ENCODE peak calls at places on chromosomes 16 and 17, in nine cellular contexts. T is mesendoderm; R is A549; L is dorsolateral prefrontal cortex; Y is ovary; K is PC-9; E is mucosa of descending colon; S is effector memory CD4-positive, alpha-beta T cell; A is cardiac fibroblast. H is an unnamed sample.

GRCh38 chr17:13086142-13086769 is 68.4 kb upstream of the ELAC2 start:
- DNase-seq in T (no peak), R (no peak), L (no peak), Y (no peak), K (no peak), E (no peak), S (no peak), A (peak; percentile 17), H (no peak)

GRCh38 chr16:49699718-49700117 is 156.2 kb downstream of the ZNF423 start:
- DNase-seq in T (peak; percentile 16), R (no peak), L (no peak), Y (peak; percentile 61), K (no peak), E (no peak), S (no peak), A (no peak), H (no peak)

GRCh38 chr16:9297437-9298113 is 206.1 kb downstream of the HAPSTR1 start:
- DNase-seq in T (peak; percentile 70), R (peak; percentile 45), L (peak; percentile 34), Y (peak; percentile 30), K (no peak), E (no peak), S (no peak), A (no peak), H (no peak)

GRCh38 chr17:81427446-81428120 is 32.3 kb downstream of the BAHCC1 start:
- DNase-seq in T (no peak), R (no peak), L (peak; percentile 63), Y (no peak), K (no peak), E (peak; percentile 67), S (no peak), A (no peak), H (no peak)

GRCh38 chr16:87608400-87608985 is 6.2 kb downstream of the JPH3 start:
- DNase-seq in T (peak; percentile 75), R (peak; percentile 53), L (no peak), Y (peak; percentile 81), K (no peak), E (peak; percentile 82), S (no peak), A (peak; percentile 64), H (peak; percentile 24)

GRCh38 chr16:10961231-10961630 is 16.9 kb downstream of the CLEC16A start:
- DNase-seq in T (peak; percentile 38), R (no peak), L (no peak), Y (no peak), K (no peak), E (no peak), S (no peak), A (peak; percentile 70), H (no peak)

GRCh38 chr16:58503166-58503862 is 3.4 kb downstream of the NDRG4 start:
- DNase-seq in T (no peak), R (no peak), L (no peak), Y (peak; percentile 12), K (no peak), E (no peak), S (no peak), A (no peak), H (no peak)

GRCh38 chr17:4199818-4200402 is 56.9 kb downstream of the CYB5D2 start:
- DNase-seq in T (peak; percentile 67), R (peak; percentile 59), L (no peak), Y (no peak), K (no peak), E (peak; percentile 28), S (no peak), A (peak; percentile 56), H (peak; percentile 62)

GRCh38 chr17:75457047-75457654 is 716 bp downstream of the TMEM94 start:
- DNase-seq in T (peak; percentile 83), R (peak; percentile 36), L (peak; percentile 33), Y (peak; percentile 68), K (no peak), E (peak; percentile 38), S (no peak), A (peak; percentile 54), H (peak; percentile 20)

GRCh38 chr16:48232459-48233040 is 11.6 kb upstream of the LONP2 start:
- DNase-seq in T (no peak), R (no peak), L (no peak), Y (no peak), K (no peak), E (no peak), S (no peak), A (no peak), H (no peak)

GRCh38 chr17:21376835-21377690 is 906 bp downstream of the KCNJ12 start:
- DNase-seq in T (peak; percentile 60), R (peak; percentile 40), L (no peak), Y (peak; percentile 51), K (no peak), E (peak; percentile 32), S (no peak), A (peak; percentile 44), H (no peak)

GRCh38 chr17:65850486-65850885 is 289.0 kb upstream of the AXIN2 start:
- DNase-seq in T (no peak), R (peak; percentile 31), L (no peak), Y (no peak), K (peak; percentile 75), E (no peak), S (no peak), A (peak; percentile 23), H (peak; percentile 71)

GRCh38 chr16:1997591-1998359 is 8.0 kb downstream of the SYNGR3 start:
- DNase-seq in T (no peak), R (no peak), L (no peak), Y (peak; percentile 52), K (no peak), E (no peak), S (no peak), A (peak; percentile 45), H (no peak)

DNA sequence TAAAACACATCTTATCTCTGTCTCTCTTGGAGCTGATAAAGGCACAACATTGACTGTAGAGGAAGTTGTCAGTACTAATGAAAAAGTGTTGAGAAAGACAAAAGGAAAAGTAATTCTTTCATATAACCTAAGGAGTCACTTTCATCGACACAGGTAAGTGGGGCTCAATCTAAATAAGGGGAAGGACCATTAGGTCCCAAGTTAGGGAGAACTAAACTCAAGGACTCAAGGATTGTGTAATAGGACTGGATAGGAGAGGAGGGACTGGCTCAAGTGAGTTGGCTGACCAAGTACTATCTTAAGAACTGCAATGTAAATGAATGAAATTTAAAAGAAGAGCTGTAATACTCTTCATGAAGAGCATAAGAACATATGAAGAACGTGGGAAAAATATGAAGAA is 55.7 kb downstream of the GRB7 start:
- DNase-seq in T (no peak), R (no peak), L (no peak), Y (no peak), K (no peak), E (no peak), S (no peak), A (no peak), H (no peak)
- H3K4me3 ChIP-seq in T (no peak overlapping the region), R (no peak overlapping the region), L (no peak overlapping the region), Y (no peak overlapping the region), K (no peak overlapping the region), E (no peak overlapping the region), S (no peak overlapping the region), A (no peak overlapping the region), H (peak overlapping the region; percentile 11)

GRCh38 chr17:82699551-82699950 is 1.1 kb upstream of the RAB40B start:
- DNase-seq in T (no peak), R (no peak), L (no peak), Y (no peak), K (no peak), E (no peak), S (no peak), A (no peak), H (no peak)
- H3K4me3 ChIP-seq in T (no peak overlapping the region), R (peak overlapping the region; percentile 60), L (peak overlapping the region; percentile 88), Y (no peak overlapping the region), K (no peak overlapping the region), E (no peak overlapping the region), S (no peak overlapping the region), A (no peak overlapping the region), H (no peak overlapping the region)

DNA sequence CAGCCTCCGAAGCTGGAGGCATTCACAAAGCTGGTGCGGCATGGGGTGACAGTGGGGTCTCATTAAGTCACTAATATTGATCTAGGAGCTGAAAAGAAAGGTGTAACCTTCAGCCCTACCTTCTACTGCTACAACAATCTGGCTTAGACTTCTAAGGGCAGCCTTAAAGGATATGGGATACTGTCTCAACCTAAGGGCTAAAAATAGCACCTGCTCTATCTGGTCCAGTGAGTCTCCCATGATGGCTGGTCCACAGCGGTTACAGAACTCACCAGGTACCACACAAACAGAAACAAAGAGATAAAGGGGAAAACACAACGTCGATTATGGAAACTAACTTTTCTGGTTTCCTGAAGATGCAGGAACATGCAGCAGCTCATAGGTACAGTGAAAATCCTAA is 115.8 kb downstream of the SMG6 start:
- DNase-seq in T (no peak), R (no peak), L (no peak), Y (no peak), K (no peak), E (no peak), S (no peak), A (no peak), H (peak; percentile 15)
- H3K4me3 ChIP-seq in T (no peak overlapping the region), R (no peak overlapping the region), L (no peak overlapping the region), Y (no peak overlapping the region), K (no peak overlapping the region), E (no peak overlapping the region), S (no peak overlapping the region), A (no peak overlapping the region), H (no peak overlapping the region)

GRCh38 chr16:3065742-3066439 is 451 bp downstream of the IL32 start:
- DNase-seq in T (no peak), R (no peak), L (no peak), Y (no peak), K (no peak), E (peak; percentile 41), S (no peak), A (no peak), H (no peak)
- H3K4me3 ChIP-seq in T (no peak overlapping the region), R (peak overlapping the region; percentile 17), L (no peak overlapping the region), Y (peak overlapping the region; percentile 18), K (no peak overlapping the region), E (peak overlapping the region; percentile 4), S (peak overlapping the region; percentile 87), A (peak overlapping the region; percentile 0), H (peak overlapping the region; percentile 58)

DNA sequence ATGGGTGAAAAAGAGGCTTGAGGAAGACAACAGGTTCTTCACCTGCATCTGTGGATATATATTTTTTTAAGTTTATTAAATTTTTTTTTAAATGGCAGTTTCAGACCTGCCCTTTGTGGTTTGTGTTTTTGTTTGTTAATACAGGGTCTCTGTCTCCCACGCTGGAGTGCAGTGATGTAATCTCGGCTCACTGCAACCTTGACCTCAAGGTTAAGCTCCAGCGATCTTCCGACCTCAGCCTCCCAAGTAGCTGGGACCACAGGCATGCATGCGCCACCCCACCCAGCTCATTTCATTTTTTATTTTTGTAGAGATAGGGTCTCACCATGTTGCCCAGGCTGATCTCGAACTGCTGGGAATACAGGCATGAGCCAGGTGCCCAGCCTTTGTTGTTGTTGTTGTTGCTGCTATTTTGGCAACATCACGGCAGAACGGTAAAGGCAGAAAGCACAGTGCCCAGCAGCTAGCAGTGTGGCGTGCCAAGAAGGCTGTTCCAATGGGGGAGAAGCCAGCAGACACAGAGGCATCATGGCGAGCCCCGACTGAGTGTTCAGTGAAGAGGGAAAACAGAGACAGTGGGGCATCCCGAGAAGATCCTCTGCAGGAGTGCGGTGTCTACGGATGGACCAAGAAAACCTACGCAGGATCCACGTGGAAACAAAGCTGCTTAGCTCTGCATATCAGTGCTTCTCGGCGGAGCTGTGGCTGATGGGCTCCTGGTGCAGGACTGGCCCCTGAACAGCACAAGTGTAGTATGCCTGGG is 19.6 kb downstream of the TMC6 start:
- DNase-seq in T (no peak), R (no peak), L (no peak), Y (peak; percentile 43), K (no peak), E (no peak), S (no peak), A (no peak), H (no peak)
- H3K4me3 ChIP-seq in T (no peak overlapping the region), R (no peak overlapping the region), L (no peak overlapping the region), Y (no peak overlapping the region), K (no peak overlapping the region), E (no peak overlapping the region), S (no peak overlapping the region), A (no peak overlapping the region), H (no peak overlapping the region)